ENCODE peak calls at places on chromosomes 4 and X, in five cellular contexts. P, R, C, J and K are unnamed samples.

GRCh38 chrX:115894087-115894486 is 276.5 kb upstream of the AGTR2 start:
- DNase-seq in P (no peak), R (no peak), C (peak; percentile 10), J (peak; percentile 22), K (peak; percentile 11)

GRCh38 chr4:126431049-126431448 is 1116.3 kb downstream of the FAT4 start:
- DNase-seq in P (no peak), R (no peak), C (no peak), J (no peak), K (no peak)

GRCh38 chrX:49842603-49843002 is 13.5 kb downstream of the PAGE4 start:
- DNase-seq in P (no peak), R (no peak), C (no peak), J (no peak), K (no peak)

GRCh38 chrX:120456973-120457372 is 12.1 kb downstream of the LAMP2 start:
- DNase-seq in P (no peak), R (no peak), C (peak; percentile 69), J (peak; percentile 30), K (no peak)

GRCh38 chrX:41665676-41666075 is 23.1 kb upstream of the GPR34 start:
- DNase-seq in P (no peak), R (no peak), C (no peak), J (no peak), K (peak; percentile 21)

GRCh38 chr4:119861731-119862130 is 204.9 kb downstream of the MAD2L1 start:
- DNase-seq in P (no peak), R (no peak), C (no peak), J (no peak), K (no peak)

GRCh38 chr4:160826339-160826679 is 1337.5 kb downstream of the FSTL5 start:
- DNase-seq in P (no peak), R (no peak), C (peak; percentile 25), J (no peak), K (no peak)

GRCh38 chr4:159460408-159460807 is 357.5 kb downstream of the RAPGEF2 start:
- DNase-seq in P (no peak), R (no peak), C (no peak), J (no peak), K (no peak)

GRCh38 chrX:47168495-47169073 is 23.6 kb downstream of the RBM10 start:
- DNase-seq in P (peak; percentile 39), R (no peak), C (no peak), J (no peak), K (no peak)

GRCh38 chr4:147136308-147136707 is 190.6 kb upstream of the TTC29 start:
- DNase-seq in P (no peak), R (no peak), C (no peak), J (peak; percentile 93), K (peak; percentile 96)

GRCh38 chrX:68252664-68253063 is 180.6 kb downstream of the OPHN1 start:
- DNase-seq in P (no peak), R (no peak), C (no peak), J (no peak), K (no peak)

GRCh38 chrX:45322382-45322781 is 121.7 kb upstream of the DIPK2B start:
- DNase-seq in P (no peak), R (no peak), C (peak; percentile 71), J (peak; percentile 79), K (peak; percentile 83)

GRCh38 chr4:107838763-107839162 is 14.0 kb downstream of the SGMS2 start:
- DNase-seq in P (no peak), R (no peak), C (peak; percentile 47), J (peak; percentile 36), K (peak; percentile 71)

GRCh38 chrX:68878977-68879376 is 50.2 kb downstream of the EFNB1 start:
- DNase-seq in P (no peak), R (no peak), C (peak; percentile 92), J (no peak), K (no peak)

GRCh38 chr4:6022607-6023288 is 4.5 kb upstream of the C4orf50 start:
- DNase-seq in P (peak; percentile 89), R (no peak), C (no peak), J (no peak), K (no peak)

GRCh38 chr4:146585761-146586333 is 52.8 kb upstream of the POU4F2 start:
- DNase-seq in P (no peak), R (no peak), C (peak; percentile 56), J (peak; percentile 73), K (peak; percentile 54)

GRCh38 chr4:94486372-94486801 is 34.6 kb downstream of the PDLIM5 start:
- DNase-seq in P (no peak), R (no peak), C (peak; percentile 67), J (no peak), K (peak; percentile 50)

GRCh38 chr4:19381068-19381467 is 870.6 kb upstream of the SLIT2 start:
- DNase-seq in P (no peak), R (no peak), C (peak; percentile 64), J (peak; percentile 72), K (peak; percentile 82)

GRCh38 chr4:92735025-92735665 is 431.4 kb downstream of the GRID2 start:
- DNase-seq in P (no peak), R (no peak), C (no peak), J (no peak), K (no peak)
- TF ChIP-seq CTCF in P (peak; percentile 37), R (no peak), C (no peak), J (no peak), K (no peak)

GRCh38 chrX:12770440-12770839 is 20.8 kb upstream of the PRPS2 start:
- DNase-seq in P (no peak), R (no peak), C (peak; percentile 43), J (peak; percentile 34), K (peak; percentile 53)

GRCh38 chrX:12767856-12768255 is 23.4 kb upstream of the PRPS2 start:
- DNase-seq in P (no peak), R (no peak), C (no peak), J (no peak), K (no peak)

DNA sequence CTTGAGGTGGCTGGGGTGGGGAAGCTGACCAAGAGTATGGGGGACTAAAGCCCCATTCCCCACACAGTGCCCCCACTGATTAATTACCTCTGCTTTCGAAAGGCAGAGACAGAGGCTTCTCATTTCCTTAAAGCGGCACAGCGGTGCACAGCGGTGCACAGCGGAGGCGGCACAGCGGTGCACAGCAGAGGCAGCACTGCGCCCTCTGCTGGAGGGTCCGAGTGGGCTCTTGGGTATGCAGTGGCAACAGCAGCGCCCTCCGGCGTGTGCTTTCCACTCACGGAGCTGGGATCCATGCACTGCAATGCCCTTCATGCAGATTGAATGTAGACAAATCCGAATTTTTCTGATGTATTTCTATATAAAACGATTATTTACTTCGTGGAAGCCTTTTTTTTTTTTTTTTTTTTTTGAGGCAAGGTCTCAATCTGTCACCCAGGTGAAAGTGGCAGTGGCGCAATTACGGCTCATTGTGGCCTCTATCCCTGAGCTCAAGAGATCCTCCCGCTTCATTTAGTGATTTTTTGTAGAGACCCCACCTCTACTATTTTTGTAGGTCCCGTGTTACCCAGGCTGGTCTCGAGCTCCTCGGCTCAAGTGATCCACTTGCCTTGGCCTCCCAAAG is 19.7 kb upstream of the PRPS2 start:
- DNase-seq in P (no peak), R (no peak), C (peak; percentile 59), J (peak; percentile 51), K (peak; percentile 66)
- TF ChIP-seq CTCF in P (peak; percentile 75), R (no peak), C (peak; percentile 66), J (peak; percentile 81), K (peak; percentile 79)

GRCh38 chrX:29090811-29091210 is 503.6 kb downstream of the IL1RAPL1 start:
- DNase-seq in P (no peak), R (no peak), C (peak; percentile 3), J (peak; percentile 13), K (peak; percentile 25)
- TF ChIP-seq CTCF in P (peak; percentile 40), R (no peak), C (peak; percentile 40), J (peak; percentile 16), K (no peak)

GRCh38 chr4:25190407-25190806 is 30.2 kb upstream of the SEPSECS start:
- DNase-seq in P (no peak), R (no peak), C (no peak), J (no peak), K (no peak)
- TF ChIP-seq CTCF in P (no peak), R (no peak), C (no peak), J (no peak), K (no peak)

GRCh38 chrX:154483325-154483724 is 3.1 kb downstream of the UBL4A start:
- DNase-seq in P (no peak), R (no peak), C (no peak), J (no peak), K (no peak)

GRCh38 chrX:154481911-154482601 is 3.0 kb upstream of the LAGE3 start:
- DNase-seq in P (peak; percentile 91), R (no peak), C (no peak), J (no peak), K (no peak)

GRCh38 chrX:154481195-154481594 is 2.1 kb upstream of the LAGE3 start:
- DNase-seq in P (no peak), R (no peak), C (no peak), J (no peak), K (no peak)

GRCh38 chrX:154484255-154485149 is 1.9 kb downstream of the UBL4A start:
- DNase-seq in P (no peak), R (no peak), C (peak; percentile 56), J (no peak), K (peak; percentile 10)

GRCh38 chrX:154482786-154483185 is 3.6 kb downstream of the UBL4A start:
- DNase-seq in P (no peak), R (no peak), C (no peak), J (no peak), K (no peak)
- TF ChIP-seq CTCF in P (no peak), R (no peak), C (no peak), J (no peak), K (no peak)

GRCh38 chr4:98828801-98829200 is 100.1 kb downstream of the EIF4E start:
- DNase-seq in P (no peak), R (no peak), C (peak; percentile 37), J (peak; percentile 16), K (no peak)
- TF ChIP-seq CTCF in P (peak; percentile 55), R (no peak), C (peak; percentile 28), J (peak; percentile 11), K (no peak)